ENCODE peak calls at places on chromosome 1, in ten cellular contexts. F is hepatic stellate cell; O is COR-L47; W is T-cell; N is activated naive CD4-positive, alpha-beta T cell treated with Interleukin-2 at 50 U/mL for 16 hours; S is endodermal cell; Q is left cardiac atrium; A is ascending aorta; M is germinal center; U is stimulated activated CD8-positive, alpha-beta memory T cell treated with anti-CD3 and anti-CD28 coated beads, Interleukin-15, amount 100 ng/mL, for 1 hour. L is an unnamed sample.

GRCh38 chr1:182157187-182157586 is 95.7 kb upstream of the ZNF648 start:
- DNase-seq in F (no peak), O (no peak), W (no peak), N (no peak), S (no peak), Q (no peak), A (no peak), M (no peak), U (no peak), L (no peak)

GRCh38 chr1:6508154-6508875 is 16.8 kb upstream of the PLEKHG5 start:
- DNase-seq in F (no peak), O (no peak), W (no peak), N (no peak), S (peak), Q (no peak), A (no peak), M (no peak), U (no peak), L (no peak)

GRCh38 chr1:25034736-25035522 is 104.9 kb upstream of the RUNX3 start:
- DNase-seq in F (no peak), O (no peak), W (no peak), N (no peak), S (no peak), Q (peak), A (no peak), M (no peak), U (no peak), L (no peak)

GRCh38 chr1:36122062-36122461 is 3.0 kb downstream of the COL8A2 start:
- DNase-seq in F (no peak), O (no peak), W (no peak), N (no peak), S (no peak), Q (no peak), A (no peak), M (no peak), U (no peak), L (no peak)

GRCh38 chr1:198890531-198890930 is 251.7 kb downstream of the PTPRC start:
- DNase-seq in F (no peak), O (peak), W (no peak), N (no peak), S (no peak), Q (no peak), A (no peak), M (no peak), U (no peak), L (no peak)

GRCh38 chr1:65791860-65792670 is 630 bp upstream of the PDE4B start:
- DNase-seq in F (peak), O (no peak), W (no peak), N (no peak), S (peak), Q (no peak), A (no peak), M (no peak), U (no peak), L (no peak)

GRCh38 chr1:67755160-67755559 is 70.2 kb downstream of the GADD45A start:
- DNase-seq in F (no peak), O (no peak), W (no peak), N (no peak), S (no peak), Q (no peak), A (no peak), M (peak), U (no peak), L (no peak)

GRCh38 chr1:20343149-20343936 is 52.7 kb downstream of the VWA5B1 start:
- DNase-seq in F (no peak), O (no peak), W (no peak), N (peak), S (peak), Q (peak), A (no peak), M (peak), U (no peak), L (no peak)

GRCh38 chr1:244226440-244226839 is 175.4 kb downstream of the ZBTB18 start:
- DNase-seq in F (no peak), O (no peak), W (no peak), N (no peak), S (no peak), Q (no peak), A (no peak), M (no peak), U (no peak), L (no peak)

GRCh38 chr1:67307251-67308060 is at the start of gene IL12RB2:
- DNase-seq in F (no peak), O (no peak), W (peak), N (peak), S (peak), Q (no peak), A (no peak), M (peak), U (no peak), L (no peak)

GRCh38 chr1:18640228-18641004 is 9.8 kb downstream of the PAX7 start:
- DNase-seq in F (no peak), O (no peak), W (no peak), N (no peak), S (peak), Q (no peak), A (no peak), M (no peak), U (no peak), L (no peak)

GRCh38 chr1:37902983-37903382 is 43.6 kb upstream of the MTF1 start:
- DNase-seq in F (no peak), O (no peak), W (no peak), N (no peak), S (no peak), Q (no peak), A (no peak), M (no peak), U (no peak), L (no peak)

GRCh38 chr1:108327534-108328462 is 83.9 kb upstream of the NBPF4 start:
- DNase-seq in F (no peak), O (no peak), W (no peak), N (no peak), S (peak), Q (no peak), A (no peak), M (no peak), U (no peak), L (no peak)

GRCh38 chr1:17551755-17552234 is 12.3 kb downstream of the ARHGEF10L start:
- DNase-seq in F (no peak), O (no peak), W (no peak), N (no peak), S (peak), Q (no peak), A (no peak), M (no peak), U (no peak), L (no peak)

GRCh38 chr1:246550402-246550801 is 15.7 kb downstream of the TFB2M start:
- DNase-seq in F (no peak), O (no peak), W (no peak), N (no peak), S (no peak), Q (no peak), A (no peak), M (no peak), U (no peak), L (no peak)

GRCh38 chr1:205073511-205073910 is 10.7 kb downstream of the TMEM81 start:
- DNase-seq in F (peak), O (no peak), W (no peak), N (no peak), S (no peak), Q (no peak), A (no peak), M (no peak), U (no peak), L (no peak)

GRCh38 chr1:14486401-14487110 is 111.9 kb upstream of the KAZN start:
- DNase-seq in F (no peak), O (no peak), W (no peak), N (no peak), S (no peak), Q (peak), A (no peak), M (no peak), U (no peak), L (peak)

GRCh38 chr1:203871114-203871875 is 9.9 kb downstream of the SNRPE start:
- DNase-seq in F (peak), O (peak), W (peak), N (no peak), S (peak), Q (no peak), A (no peak), M (peak), U (no peak), L (no peak)

GRCh38 chr1:176849281-176849680 is 315.2 kb downstream of the ASTN1 start:
- DNase-seq in F (no peak), O (no peak), W (no peak), N (no peak), S (no peak), Q (no peak), A (no peak), M (no peak), U (no peak), L (no peak)

GRCh38 chr1:221104596-221104995 is 225.4 kb downstream of the HLX start:
- DNase-seq in F (no peak), O (no peak), W (no peak), N (no peak), S (no peak), Q (no peak), A (no peak), M (no peak), U (no peak), L (no peak)

GRCh38 chr1:10911274-10912166 is 100.9 kb upstream of the TARDBP start:
- DNase-seq in F (no peak), O (no peak), W (no peak), N (no peak), S (peak), Q (peak), A (no peak), M (no peak), U (no peak), L (no peak)

GRCh38 chr1:89945852-89946476 is 48.9 kb upstream of the ZNF326 start:
- DNase-seq in F (no peak), O (no peak), W (no peak), N (no peak), S (no peak), Q (no peak), A (no peak), M (no peak), U (no peak), L (no peak)

GRCh38 chr1:169529068-169529642 is 43.4 kb upstream of the SLC19A2 start:
- DNase-seq in F (no peak), O (no peak), W (no peak), N (no peak), S (peak), Q (no peak), A (no peak), M (no peak), U (no peak), L (no peak)

GRCh38 chr1:224358288-224358687 is 1.6 kb downstream of the CNIH4 start:
- DNase-seq in F (no peak), O (no peak), W (no peak), N (no peak), S (no peak), Q (no peak), A (no peak), M (no peak), U (no peak), L (no peak)

GRCh38 chr1:84166797-84167196 is 22.7 kb downstream of the PRKACB start:
- DNase-seq in F (no peak), O (no peak), W (no peak), N (no peak), S (no peak), Q (no peak), A (no peak), M (no peak), U (no peak), L (no peak)

GRCh38 chr1:171645553-171646336 is 6.7 kb downstream of the MYOC start:
- DNase-seq in F (peak), O (no peak), W (no peak), N (no peak), S (no peak), Q (peak), A (no peak), M (no peak), U (no peak), L (no peak)